ENCODE peak calls at places on chromosomes 12 and 14, in six cellular contexts. K is HCT116; W is RWPE1; V is fibroblast of mammary gland; N is ELR; X is stimulated activated naive CD4-positive, alpha-beta T cell treated with Interleukin-2 at 50 U/mL for 16 hours. D is an unnamed sample.

GRCh38 chr12:61355105-61355504 is 905.1 kb upstream of the USP15 start:
- DNase-seq in X (no peak), N (no peak), W (no peak), K (no peak), V (no peak), D (no peak)

GRCh38 chr12:51822956-51823355 is 25.6 kb downstream of the FIGNL2 start:
- DNase-seq in X (no peak), N (no peak), W (no peak), V (no peak), K (no peak), D (no peak)

GRCh38 chr14:104983231-104983721 is 2.3 kb upstream of the CLBA1 start:
- DNase-seq in N (no peak), W (no peak), V (no peak), X (no peak), K (no peak), D (no peak)

GRCh38 chr14:80325688-80326087 is 114.4 kb upstream of the DIO2 start:
- DNase-seq in K (no peak), V (no peak), X (no peak), W (no peak), N (no peak), D (no peak)

GRCh38 chr12:57093412-57094193 is 4.7 kb downstream of the NAB2 start:
- DNase-seq in W (peak; percentile 83), N (peak; percentile 77), K (no peak), V (peak; percentile 93), X (peak; percentile 64), D (peak; percentile 72)

GRCh38 chr12:78981-79380 is 12.4 kb downstream of the IQSEC3 start:
- DNase-seq in N (no peak), V (no peak), X (no peak), K (no peak), W (no peak), D (no peak)

GRCh38 chr12:120939954-120940353 is 35.8 kb upstream of the SPPL3 start:
- DNase-seq in V (no peak), W (no peak), X (no peak), N (no peak), K (no peak), D (no peak)

GRCh38 chr14:94701854-94702370 is 68.0 kb downstream of the GSC start:
- DNase-seq in X (no peak), N (no peak), K (no peak), W (no peak), V (no peak), D (no peak)

GRCh38 chr14:21261824-21262223 is 7.4 kb downstream of the HNRNPC start:
- DNase-seq in K (no peak), X (no peak), V (no peak), N (no peak), W (no peak), D (no peak)

GRCh38 chr12:92634730-92635129 is 68.1 kb upstream of the PLEKHG7 start:
- DNase-seq in V (no peak), K (no peak), N (no peak), W (no peak), X (no peak), D (no peak)

GRCh38 chr12:69388371-69388770 is 28.8 kb downstream of the YEATS4 start:
- DNase-seq in N (peak; percentile 74), W (peak; percentile 8), K (peak; percentile 34), X (no peak), V (peak; percentile 75), D (peak; percentile 67)

GRCh38 chr12:80625901-80626300 is 81.5 kb upstream of the MYF6 start:
- DNase-seq in X (no peak), V (no peak), W (no peak), K (no peak), N (no peak), D (no peak)

GRCh38 chr12:111754671-111755070 is 12.1 kb upstream of the ALDH2 start:
- DNase-seq in K (no peak), N (no peak), V (no peak), W (no peak), X (no peak), D (no peak)

GRCh38 chr12:122981587-122982493 is 1.4 kb downstream of the ARL6IP4 start:
- DNase-seq in K (no peak), N (no peak), V (no peak), X (no peak), W (no peak), D (no peak)

GRCh38 chr14:34368115-34368970 is 93.7 kb downstream of the SPTSSA start:
- DNase-seq in W (no peak), N (no peak), K (no peak), V (peak; percentile 45), X (no peak), D (peak; percentile 34)

GRCh38 chr14:99513183-99513694 is 32.0 kb downstream of the CCNK start:
- DNase-seq in N (no peak), K (no peak), V (no peak), X (no peak), W (no peak), D (no peak)

D was measured in bronchial epithelial cell.